ENCODE peak calls at places on chromosome 1, in seven cellular contexts. U, G, W, Q, M, E and L are unnamed samples.
A peak's percentile ranks its signal among the peaks of the same experiment; 100 is the strongest.

GRCh38 chr1:170555370-170555769 is 23.4 kb downstream of the GORAB start:
- DNase-seq in U (no peak), G (no peak), W (no peak), Q (no peak), M (no peak), E (no peak), L (no peak)

GRCh38 chr1:68409426-68409825 is 40.3 kb downstream of the RPE65 start:
- DNase-seq in U (no peak), G (no peak), W (no peak), Q (no peak), M (no peak), E (no peak), L (no peak)

GRCh38 chr1:83901547-83902155 is 97.3 kb downstream of the TTLL7 start:
- DNase-seq in U (peak; percentile 32), G (peak; percentile 97), W (no peak), Q (no peak), M (no peak), E (peak; percentile 49), L (no peak)

GRCh38 chr1:182080955-182081582 is 19.6 kb upstream of the ZNF648 start:
- DNase-seq in U (peak; percentile 21), G (peak; percentile 51), W (peak; percentile 73), Q (no peak), M (no peak), E (no peak), L (no peak)

GRCh38 chr1:81756872-81757271 is 43.9 kb upstream of the ADGRL2 start:
- DNase-seq in U (no peak), G (no peak), W (no peak), Q (no peak), M (no peak), E (no peak), L (no peak)

GRCh38 chr1:205519541-205520131 is 15.2 kb downstream of the CDK18 start:
- DNase-seq in U (no peak), G (no peak), W (no peak), Q (peak; percentile 49), M (peak; percentile 85), E (no peak), L (no peak)

GRCh38 chr1:66335859-66336640 is 197.9 kb upstream of the SGIP1 start:
- DNase-seq in U (no peak), G (no peak), W (peak; percentile 94), Q (peak; percentile 50), M (peak; percentile 84), E (peak; percentile 95), L (peak; percentile 78)

GRCh38 chr1:239976130-239976968 is 115.3 kb upstream of the FMN2 start:
- DNase-seq in U (no peak), G (peak; percentile 86), W (peak; percentile 51), Q (peak; percentile 27), M (no peak), E (peak; percentile 86), L (no peak)

GRCh38 chr1:24067978-24068377 is 44.0 kb downstream of the MYOM3 start:
- DNase-seq in U (no peak), G (no peak), W (no peak), Q (no peak), M (no peak), E (no peak), L (no peak)

GRCh38 chr1:10818262-10819197 is 22.1 kb upstream of the CASZ1 start:
- DNase-seq in U (peak; percentile 33), G (no peak), W (no peak), Q (peak; percentile 36), M (no peak), E (peak; percentile 93), L (no peak)

GRCh38 chr1:28983509-28984310 is 69.3 kb downstream of the EPB41 start:
- DNase-seq in U (no peak), G (no peak), W (no peak), Q (peak; percentile 21), M (peak; percentile 67), E (no peak), L (no peak)

GRCh38 chr1:209107535-209107934 is 476.0 kb upstream of the CAMK1G start:
- DNase-seq in U (no peak), G (no peak), W (no peak), Q (no peak), M (no peak), E (no peak), L (no peak)

GRCh38 chr1:210882414-210883221 is 251.3 kb downstream of the KCNH1 start:
- DNase-seq in U (peak; percentile 60), G (peak; percentile 31), W (no peak), Q (no peak), M (no peak), E (no peak), L (no peak)

GRCh38 chr1:226872455-226872854 is 2.0 kb downstream of the PSEN2 start:
- DNase-seq in U (no peak), G (peak; percentile 44), W (no peak), Q (no peak), M (no peak), E (no peak), L (no peak)
- H3K4me3 ChIP-seq in U (no peak overlapping the region), G (peak overlapping the region; percentile 81), W (no peak overlapping the region), Q (no peak overlapping the region), M (no peak overlapping the region), E (no peak overlapping the region), L (no peak overlapping the region)

DNA sequence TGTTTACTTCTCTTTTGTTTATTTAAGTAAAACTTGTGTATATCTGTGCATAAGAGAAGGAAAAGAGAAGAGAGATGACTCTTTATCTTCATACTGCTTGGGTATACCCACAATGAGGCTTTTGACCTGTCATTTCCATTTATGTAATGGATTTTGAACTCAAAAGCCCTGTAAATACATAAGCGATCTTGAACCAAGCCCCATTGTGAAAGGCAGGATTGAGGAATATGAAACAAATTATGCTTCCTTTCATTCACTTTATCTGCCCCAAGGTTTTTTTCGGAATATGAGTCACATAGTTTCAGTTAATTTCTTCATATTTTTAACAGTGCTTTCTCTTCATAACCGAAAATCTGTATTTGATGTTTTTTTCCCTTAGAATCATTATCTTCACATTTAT is 21.4 kb downstream of the CNST start:
- DNase-seq in U (no peak), G (peak; percentile 43), W (peak; percentile 28), Q (no peak), M (no peak), E (no peak), L (no peak)
- H3K27ac ChIP-seq in U (peak overlapping the region; percentile 66), G (peak overlapping the region; percentile 4), W (peak overlapping the region; percentile 38), Q (peak overlapping the region; percentile 41), M (peak overlapping the region; percentile 74), E (peak overlapping the region; percentile 36), L (no peak overlapping the region)

DNA sequence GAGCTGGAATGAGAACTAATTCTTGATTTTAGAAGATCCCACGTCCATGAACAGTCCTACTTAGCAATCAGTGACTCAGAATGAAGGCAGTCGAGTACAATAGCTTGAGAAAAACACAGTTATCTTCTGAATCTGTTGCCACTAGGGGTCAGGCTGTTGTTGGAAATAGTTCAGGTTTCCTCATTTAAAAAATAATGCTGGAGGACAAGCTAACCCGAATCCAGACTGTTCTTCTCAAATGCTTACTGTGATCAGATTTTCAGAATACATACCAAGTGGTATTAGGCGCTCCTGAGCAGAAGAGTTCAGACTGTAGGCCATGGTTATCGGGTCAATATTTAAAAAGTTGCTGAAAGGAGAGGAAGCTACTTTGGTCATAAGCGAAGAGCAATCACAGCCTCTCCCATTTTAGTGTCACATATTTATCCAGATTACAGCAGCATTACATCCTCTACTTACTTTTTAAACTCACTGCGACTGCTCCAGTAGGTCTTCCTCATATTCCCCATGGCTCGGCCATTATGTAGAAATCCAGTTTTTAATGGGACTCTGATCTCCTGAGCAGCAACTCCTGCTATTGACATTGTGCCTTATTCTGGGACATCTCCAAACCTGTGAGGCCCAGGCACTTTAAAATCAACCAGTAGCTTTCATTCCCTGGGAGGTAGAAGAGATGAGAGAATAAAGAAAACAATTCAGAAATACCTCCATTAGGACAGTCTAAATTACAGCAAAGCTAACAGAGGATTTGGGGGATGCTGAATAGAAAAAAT is 10.9 kb downstream of the ERRFI1 start:
- DNase-seq in U (no peak), G (peak; percentile 91), W (peak; percentile 73), Q (no peak), M (no peak), E (peak; percentile 60), L (no peak)
- H3K4me1 ChIP-seq in U (peaks cover 65% of the 10 kb centered on the region), G (peaks cover 51% of the 10 kb centered on the region), W (no peaks in the 10 kb centered on the region), Q (peaks cover 52% of the 10 kb centered on the region), M (peaks cover 61% of the 10 kb centered on the region), E (peaks cover 39% of the 10 kb centered on the region), L (peaks cover 15% of the 10 kb centered on the region)

GRCh38 chr1:174894087-174894768 is 105.5 kb upstream of the CACYBP start:
- DNase-seq in U (no peak), G (no peak), W (no peak), Q (no peak), M (no peak), E (no peak), L (no peak)
- H3K4me3 ChIP-seq in U (no peak overlapping the region), G (no peak overlapping the region), W (no peak overlapping the region), Q (no peak overlapping the region), M (no peak overlapping the region), E (no peak overlapping the region), L (no peak overlapping the region)